ENCODE peak calls at places on chromosomes 3 and 15, in eight cellular contexts. J is cardiac fibroblast; N is CD4-positive, alpha-beta memory T cell; T is pancreas; G is heart left ventricle; E is OCI-LY7; Y is uterus; R is foreskin fibroblast. Z is an unnamed sample.

GRCh38 chr3:136193273-136194043 is 2.7 kb downstream of the MSL2 start:
- DNase-seq in J (peak), N (no peak), T (no peak), G (no peak), E (peak), Y (no peak), R (no peak), Z (peak)

GRCh38 chr15:75195766-75196241 is 5.9 kb upstream of the C15orf39 start:
- DNase-seq in J (no peak), N (no peak), T (peak), G (no peak), E (no peak), Y (peak), R (no peak), Z (no peak)

GRCh38 chr3:94317054-94317453 is 254.2 kb downstream of the NSUN3 start:
- DNase-seq in J (no peak), N (no peak), T (no peak), G (no peak), E (no peak), Y (no peak), R (no peak), Z (no peak)

GRCh38 chr15:98785796-98786581 is 137.7 kb downstream of the IGF1R start:
- DNase-seq in J (no peak), N (no peak), T (no peak), G (peak), E (no peak), Y (no peak), R (no peak), Z (no peak)

GRCh38 chr15:20645956-20646355 is 104.4 kb upstream of the GOLGA6L6 start:
- DNase-seq in J (no peak), N (no peak), T (no peak), G (peak), E (no peak), Y (no peak), R (no peak), Z (no peak)

GRCh38 chr15:92780816-92781215 is 119.3 kb upstream of the CHD2 start:
- DNase-seq in J (no peak), N (no peak), T (no peak), G (no peak), E (no peak), Y (no peak), R (no peak), Z (no peak)

GRCh38 chr15:31483053-31483923 is 156.7 kb downstream of the KLF13 start:
- DNase-seq in J (no peak), N (peak), T (no peak), G (no peak), E (no peak), Y (no peak), R (no peak), Z (no peak)

GRCh38 chr3:48989796-48990635 is at the start of gene P4HTM:
- DNase-seq in J (peak), N (peak), T (peak), G (peak), E (peak), Y (peak), R (peak), Z (peak)

GRCh38 chr15:94186770-94187331 is 44.5 kb upstream of the MCTP2 start:
- DNase-seq in J (no peak), N (no peak), T (no peak), G (no peak), E (no peak), Y (no peak), R (no peak), Z (no peak)

GRCh38 chr3:97138914-97139541 is 324.6 kb downstream of the EPHA6 start:
- DNase-seq in J (peak), N (no peak), T (no peak), G (no peak), E (peak), Y (no peak), R (no peak), Z (no peak)

GRCh38 chr15:68429691-68430470 is 2.1 kb downstream of the ITGA11 start:
- DNase-seq in J (no peak), N (no peak), T (no peak), G (no peak), E (no peak), Y (peak), R (no peak), Z (no peak)

GRCh38 chr15:48671381-48672022 is 26.0 kb upstream of the FBN1 start:
- DNase-seq in J (peak), N (no peak), T (no peak), G (peak), E (no peak), Y (peak), R (peak), Z (peak)

GRCh38 chr15:77657629-77658238 is 25.0 kb upstream of the LINGO1 start:
- DNase-seq in J (no peak), N (no peak), T (no peak), G (no peak), E (no peak), Y (no peak), R (no peak), Z (no peak)

GRCh38 chr15:64247535-64247905 is 84.7 kb upstream of the PPIB start:
- DNase-seq in J (no peak), N (no peak), T (no peak), G (no peak), E (no peak), Y (no peak), R (no peak), Z (no peak)

GRCh38 chr3:43629254-43629653 is 7.4 kb upstream of the ANO10 start:
- DNase-seq in J (peak), N (no peak), T (no peak), G (no peak), E (no peak), Y (no peak), R (no peak), Z (no peak)

GRCh38 chr3:192514081-192514753 is 213.1 kb downstream of the FGF12 start:
- DNase-seq in J (peak), N (no peak), T (peak), G (no peak), E (no peak), Y (no peak), R (no peak), Z (peak)

GRCh38 chr15:69976366-69976994 is 121.2 kb downstream of the TLE3 start:
- DNase-seq in J (peak), N (peak), T (no peak), G (no peak), E (peak), Y (no peak), R (peak), Z (peak)

GRCh38 chr3:111246967-111247760 is 175.5 kb downstream of the NECTIN3 start:
- DNase-seq in J (peak), N (no peak), T (no peak), G (no peak), E (no peak), Y (no peak), R (peak), Z (peak)

GRCh38 chr15:73955851-73956250 is 29.6 kb downstream of the LOXL1 start:
- DNase-seq in J (no peak), N (no peak), T (no peak), G (no peak), E (no peak), Y (no peak), R (no peak), Z (no peak)

GRCh38 chr15:45114076-45114750 is at the start of the genes DUOX2 and DUOXA2:
- DNase-seq in J (no peak), N (no peak), T (no peak), G (no peak), E (no peak), Y (no peak), R (no peak), Z (no peak)

GRCh38 chr3:21152555-21152954 is 598.5 kb downstream of the ZNF385D start:
- DNase-seq in J (no peak), N (no peak), T (no peak), G (no peak), E (no peak), Y (no peak), R (no peak), Z (no peak)

GRCh38 chr15:39391230-39391629 is 189.6 kb upstream of the THBS1 start:
- DNase-seq in J (peak), N (no peak), T (peak), G (peak), E (no peak), Y (no peak), R (no peak), Z (no peak)

GRCh38 chr3:89184151-89184550 is 76.7 kb downstream of the EPHA3 start:
- DNase-seq in J (no peak), N (no peak), T (no peak), G (no peak), E (no peak), Y (no peak), R (no peak), Z (no peak)

GRCh38 chr3:105118905-105119304 is 247.8 kb upstream of the ALCAM start:
- DNase-seq in J (peak), N (no peak), T (no peak), G (no peak), E (no peak), Y (no peak), R (peak), Z (no peak)

GRCh38 chr3:30625541-30626438 is 19.4 kb downstream of the TGFBR2 start:
- DNase-seq in J (peak), N (no peak), T (no peak), G (no peak), E (no peak), Y (no peak), R (peak), Z (peak)

GRCh38 chr3:144229237-144229830 is 257.7 kb downstream of the DIPK2A start:
- DNase-seq in J (peak), N (no peak), T (no peak), G (no peak), E (no peak), Y (no peak), R (no peak), Z (no peak)

GRCh38 chr15:73081321-73081958 is 29.2 kb downstream of the NEO1 start:
- DNase-seq in J (peak), N (peak), T (no peak), G (no peak), E (peak), Y (no peak), R (peak), Z (peak)

GRCh38 chr3:38054166-38054991 is 15.4 kb downstream of the DLEC1 start:
- DNase-seq in J (no peak), N (no peak), T (no peak), G (no peak), E (no peak), Y (no peak), R (no peak), Z (peak)

GRCh38 chr3:42063886-42064285 is 27.3 kb upstream of the TRAK1 start:
- DNase-seq in J (peak), N (no peak), T (no peak), G (no peak), E (no peak), Y (no peak), R (peak), Z (peak)

GRCh38 chr3:42068303-42069088 is 22.7 kb upstream of the TRAK1 start:
- DNase-seq in J (no peak), N (no peak), T (no peak), G (no peak), E (no peak), Y (no peak), R (no peak), Z (no peak)

GRCh38 chr3:42067324-42067723 is 23.8 kb upstream of the TRAK1 start:
- DNase-seq in J (peak), N (no peak), T (no peak), G (no peak), E (peak), Y (no peak), R (no peak), Z (peak)

GRCh38 chr3:42070089-42070885 is 20.9 kb upstream of the TRAK1 start:
- DNase-seq in J (no peak), N (no peak), T (no peak), G (no peak), E (no peak), Y (no peak), R (no peak), Z (no peak)

GRCh38 chr3:42066516-42067181 is 24.5 kb upstream of the TRAK1 start:
- DNase-seq in J (peak), N (no peak), T (no peak), G (peak), E (peak), Y (no peak), R (no peak), Z (peak)
- H3K4me3 ChIP-seq in J (no peak), N (no peak), T (no peak), G (no peak), E (peak), Y (no peak), R (no peak), Z (no peak)

GRCh38 chr3:128803307-128803706 is 76.1 kb upstream of the ACAD9 start:
- DNase-seq in J (no peak), N (no peak), T (no peak), G (no peak), E (no peak), Y (no peak), R (no peak), Z (no peak)
- H3K4me3 ChIP-seq in J (no peak), N (no peak), T (no peak), G (no peak), E (no peak), Y (no peak), R (no peak), Z (no peak)

GRCh38 chr3:113954091-113954685 is 6.4 kb downstream of the ZDHHC23 start:
- DNase-seq in J (no peak), N (no peak), T (no peak), G (no peak), E (no peak), Y (no peak), R (no peak), Z (no peak)
- H3K4me3 ChIP-seq in J (no peak), N (no peak), T (no peak), G (no peak), E (no peak), Y (no peak), R (no peak), Z (no peak)

DNA sequence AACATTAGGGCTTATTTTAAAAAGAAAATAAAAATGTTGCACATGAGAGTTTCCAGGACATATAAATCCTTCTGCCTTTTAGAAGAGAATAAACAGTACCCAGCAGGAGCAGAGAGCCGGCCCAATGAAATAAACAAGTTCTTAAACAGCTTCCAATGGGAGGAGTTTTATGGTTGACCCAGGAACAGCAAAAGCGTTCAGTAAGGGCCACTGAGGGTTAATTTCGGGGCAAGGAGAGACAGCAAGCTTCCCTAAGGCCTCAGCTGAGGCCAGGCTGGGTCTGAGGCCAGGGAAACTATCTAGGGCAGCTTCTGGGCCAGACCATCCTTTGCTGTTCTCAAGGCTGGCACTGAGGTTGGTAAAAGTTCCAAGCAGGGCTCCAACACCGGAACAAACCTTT is 3.4 kb downstream of the PDZRN3 start:
- DNase-seq in J (no peak), N (no peak), T (no peak), G (peak), E (no peak), Y (no peak), R (no peak), Z (no peak)
- H3K4me3 ChIP-seq in J (no peak), N (no peak), T (peak), G (peak), E (no peak), Y (peak), R (peak), Z (peak)

GRCh38 chr3:185253645-185254410 is at the start of gene EHHADH:
- DNase-seq in J (peak), N (peak), T (peak), G (peak), E (no peak), Y (peak), R (peak), Z (peak)
- H3K4me3 ChIP-seq in J (peak), N (peak), T (peak), G (peak), E (no peak), Y (peak), R (peak), Z (peak)

GRCh38 chr3:141368925-141369794 is 856 bp downstream of the ZBTB38 start:
- DNase-seq in J (peak), N (no peak), T (no peak), G (no peak), E (no peak), Y (no peak), R (peak), Z (peak)
- H3K4me3 ChIP-seq in J (peak), N (no peak), T (peak), G (peak), E (no peak), Y (peak), R (peak), Z (peak)

DNA sequence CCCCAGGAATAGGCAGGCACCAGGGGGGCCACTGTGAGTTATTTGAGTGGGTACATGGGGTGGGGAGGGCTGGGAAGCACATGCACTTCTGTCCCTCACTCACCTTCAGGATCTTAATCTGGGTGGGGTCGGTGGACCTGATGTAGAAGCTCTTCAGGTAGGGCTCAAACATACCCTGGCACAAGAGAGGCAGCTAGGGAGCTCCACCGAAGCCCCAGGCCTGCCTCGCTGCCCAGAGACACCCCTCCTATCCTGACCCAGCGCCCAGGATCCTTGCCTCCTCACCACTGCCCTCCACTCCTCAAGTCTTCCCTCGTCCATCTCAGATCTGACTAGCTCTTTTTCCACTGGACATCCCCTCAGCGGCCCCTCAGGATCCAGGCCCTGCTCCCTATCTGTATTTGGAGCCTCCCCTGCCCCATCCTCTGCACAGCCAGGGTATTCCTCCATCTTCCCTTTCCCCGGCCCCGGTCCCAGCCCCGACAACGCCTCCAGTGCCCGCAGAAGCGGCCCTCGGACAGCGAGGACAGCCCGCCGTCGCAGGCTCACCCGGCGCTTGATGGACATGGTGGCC is 30.0 kb downstream of the AP3B2 start:
- DNase-seq in J (no peak), N (no peak), T (no peak), G (no peak), E (no peak), Y (no peak), R (no peak), Z (no peak)
- H3K4me3 ChIP-seq in J (no peak), N (peak), T (peak), G (no peak), E (no peak), Y (peak), R (no peak), Z (no peak)

GRCh38 chr15:76285241-76285825 is 25.9 kb downstream of the ETFA start:
- DNase-seq in J (peak), N (no peak), T (no peak), G (no peak), E (peak), Y (no peak), R (peak), Z (no peak)

GRCh38 chr15:76282451-76282850 is 28.8 kb downstream of the ETFA start:
- DNase-seq in J (no peak), N (no peak), T (no peak), G (no peak), E (no peak), Y (no peak), R (no peak), Z (no peak)

GRCh38 chr15:76289582-76289981 is 21.7 kb downstream of the ETFA start:
- DNase-seq in J (no peak), N (no peak), T (no peak), G (no peak), E (no peak), Y (no peak), R (no peak), Z (no peak)

GRCh38 chr15:76286231-76286879 is 24.9 kb downstream of the ETFA start:
- DNase-seq in J (no peak), N (peak), T (no peak), G (no peak), E (peak), Y (no peak), R (no peak), Z (no peak)
- H3K4me3 ChIP-seq in J (no peak), N (no peak), T (no peak), G (no peak), E (peak), Y (no peak), R (peak), Z (no peak)

Z was measured in astrocyte of the spinal cord.